ENCODE peak calls at places on chromosomes 4 and X, in nine cellular contexts. One of them, this sample, is unnamed.
A peak's percentile ranks its signal among the peaks of the same experiment; 100 is the strongest.

GRCh38 chrX:67614414-67614813 is 70.6 kb downstream of the AR start:
- DNase-seq in AG04450: no peak
- DNase-seq in CD8-positive, alpha-beta T cell: no peak
- DNase-seq in upper lobe of right lung: no peak
- DNase-seq in lower lobe of right lung: no peak
- DNase-seq in cardiac fibroblast: peak; percentile 53
- DNase-seq in NB4: no peak
- DNase-seq in breast epithelium: no peak
- DNase-seq in pancreas: no peak
- DNase-seq in this sample: no peak

GRCh38 chr4:38621004-38621684 is 42.9 kb upstream of the KLF3 start:
- DNase-seq in pancreas: peak; percentile 15
- DNase-seq in breast epithelium: no peak
- DNase-seq in upper lobe of right lung: no peak
- DNase-seq in cardiac fibroblast: peak; percentile 89
- DNase-seq in NB4: peak; percentile 89
- DNase-seq in CD8-positive, alpha-beta T cell: no peak
- DNase-seq in AG04450: peak; percentile 62
- DNase-seq in lower lobe of right lung: no peak
- DNase-seq in this sample: no peak

GRCh38 chr4:107472265-107472948 is 247.6 kb downstream of the PAPSS1 start:
- DNase-seq in AG04450: no peak
- DNase-seq in lower lobe of right lung: no peak
- DNase-seq in upper lobe of right lung: no peak
- DNase-seq in cardiac fibroblast: no peak
- DNase-seq in CD8-positive, alpha-beta T cell: no peak
- DNase-seq in pancreas: no peak
- DNase-seq in NB4: no peak
- DNase-seq in breast epithelium: no peak
- DNase-seq in this sample: no peak

GRCh38 chrX:110741213-110741796 is 54.3 kb downstream of the CHRDL1 start:
- DNase-seq in breast epithelium: no peak
- DNase-seq in cardiac fibroblast: peak; percentile 29
- DNase-seq in lower lobe of right lung: no peak
- DNase-seq in CD8-positive, alpha-beta T cell: no peak
- DNase-seq in AG04450: no peak
- DNase-seq in NB4: no peak
- DNase-seq in upper lobe of right lung: no peak
- DNase-seq in pancreas: no peak
- DNase-seq in this sample: no peak

GRCh38 chr4:105666693-105667092 is 41.8 kb downstream of the INTS12 start:
- DNase-seq in upper lobe of right lung: no peak
- DNase-seq in lower lobe of right lung: no peak
- DNase-seq in cardiac fibroblast: peak; percentile 57
- DNase-seq in pancreas: no peak
- DNase-seq in NB4: peak; percentile 37
- DNase-seq in AG04450: no peak
- DNase-seq in breast epithelium: no peak
- DNase-seq in CD8-positive, alpha-beta T cell: no peak
- DNase-seq in this sample: peak; percentile 18

GRCh38 chrX:72430405-72430968 is 124.8 kb upstream of the CITED1 start:
- DNase-seq in cardiac fibroblast: peak; percentile 9
- DNase-seq in upper lobe of right lung: no peak
- DNase-seq in CD8-positive, alpha-beta T cell: no peak
- DNase-seq in lower lobe of right lung: no peak
- DNase-seq in AG04450: no peak
- DNase-seq in pancreas: no peak
- DNase-seq in NB4: no peak
- DNase-seq in breast epithelium: no peak
- DNase-seq in this sample: no peak

GRCh38 chr4:121140712-121141111 is 23.4 kb downstream of the TNIP3 start:
- DNase-seq in AG04450: no peak
- DNase-seq in lower lobe of right lung: no peak
- DNase-seq in breast epithelium: no peak
- DNase-seq in upper lobe of right lung: no peak
- DNase-seq in CD8-positive, alpha-beta T cell: no peak
- DNase-seq in NB4: no peak
- DNase-seq in pancreas: no peak
- DNase-seq in cardiac fibroblast: peak; percentile 66
- DNase-seq in this sample: peak; percentile 29

GRCh38 chr4:8907596-8908205 is 36.1 kb upstream of the HMX1 start:
- DNase-seq in upper lobe of right lung: peak; percentile 57
- DNase-seq in pancreas: no peak
- DNase-seq in breast epithelium: no peak
- DNase-seq in CD8-positive, alpha-beta T cell: no peak
- DNase-seq in AG04450: no peak
- DNase-seq in NB4: no peak
- DNase-seq in cardiac fibroblast: no peak
- DNase-seq in lower lobe of right lung: peak; percentile 35
- DNase-seq in this sample: no peak

GRCh38 chr4:6142935-6143602 is 57.3 kb downstream of the JAKMIP1 start:
- DNase-seq in NB4: no peak
- DNase-seq in CD8-positive, alpha-beta T cell: no peak
- DNase-seq in cardiac fibroblast: no peak
- DNase-seq in upper lobe of right lung: peak; percentile 28
- DNase-seq in breast epithelium: no peak
- DNase-seq in lower lobe of right lung: no peak
- DNase-seq in pancreas: no peak
- DNase-seq in AG04450: no peak
- DNase-seq in this sample: no peak

GRCh38 chr4:24988776-24989175 is 42.0 kb downstream of the LGI2 start:
- DNase-seq in AG04450: no peak
- DNase-seq in CD8-positive, alpha-beta T cell: no peak
- DNase-seq in cardiac fibroblast: peak; percentile 64
- DNase-seq in NB4: peak; percentile 64
- DNase-seq in upper lobe of right lung: no peak
- DNase-seq in pancreas: no peak
- DNase-seq in lower lobe of right lung: no peak
- DNase-seq in breast epithelium: no peak
- DNase-seq in this sample: no peak

GRCh38 chrX:136162827-136163427 is 15.6 kb downstream of the FHL1 start:
- DNase-seq in AG04450: no peak
- DNase-seq in upper lobe of right lung: no peak
- DNase-seq in lower lobe of right lung: peak; percentile 50
- DNase-seq in pancreas: no peak
- DNase-seq in NB4: peak; percentile 52
- DNase-seq in breast epithelium: no peak
- DNase-seq in CD8-positive, alpha-beta T cell: peak; percentile 33
- DNase-seq in cardiac fibroblast: peak; percentile 63
- DNase-seq in this sample: no peak

GRCh38 chr4:162056947-162057346 is 106.9 kb downstream of the FSTL5 start:
- DNase-seq in breast epithelium: no peak
- DNase-seq in AG04450: no peak
- DNase-seq in cardiac fibroblast: no peak
- DNase-seq in pancreas: no peak
- DNase-seq in CD8-positive, alpha-beta T cell: no peak
- DNase-seq in upper lobe of right lung: no peak
- DNase-seq in NB4: no peak
- DNase-seq in lower lobe of right lung: no peak
- DNase-seq in this sample: no peak

GRCh38 chr4:110621839-110622751 is 782 bp downstream of the PITX2 start:
- DNase-seq in NB4: no peak
- DNase-seq in lower lobe of right lung: no peak
- DNase-seq in pancreas: no peak
- DNase-seq in cardiac fibroblast: no peak
- DNase-seq in breast epithelium: no peak
- DNase-seq in CD8-positive, alpha-beta T cell: no peak
- DNase-seq in upper lobe of right lung: no peak
- DNase-seq in AG04450: no peak
- DNase-seq in this sample: no peak

GRCh38 chr4:110623710-110624015 is 786 bp upstream of the PITX2 start:
- DNase-seq in CD8-positive, alpha-beta T cell: no peak
- DNase-seq in lower lobe of right lung: no peak
- DNase-seq in AG04450: no peak
- DNase-seq in cardiac fibroblast: no peak
- DNase-seq in breast epithelium: no peak
- DNase-seq in pancreas: no peak
- DNase-seq in NB4: no peak
- DNase-seq in upper lobe of right lung: no peak
- DNase-seq in this sample: no peak

GRCh38 chr4:110624016-110624770 is 1.3 kb upstream of the PITX2 start:
- DNase-seq in cardiac fibroblast: no peak
- DNase-seq in NB4: no peak
- DNase-seq in upper lobe of right lung: no peak
- DNase-seq in pancreas: no peak
- DNase-seq in AG04450: no peak
- DNase-seq in breast epithelium: no peak
- DNase-seq in CD8-positive, alpha-beta T cell: no peak
- DNase-seq in lower lobe of right lung: no peak
- DNase-seq in this sample: no peak

GRCh38 chr4:110621328-110621812 is 1.5 kb downstream of the PITX2 start:
- DNase-seq in lower lobe of right lung: no peak
- DNase-seq in breast epithelium: no peak
- DNase-seq in CD8-positive, alpha-beta T cell: no peak
- DNase-seq in upper lobe of right lung: no peak
- DNase-seq in NB4: no peak
- DNase-seq in cardiac fibroblast: no peak
- DNase-seq in pancreas: no peak
- DNase-seq in AG04450: no peak
- DNase-seq in this sample: no peak

DNA sequence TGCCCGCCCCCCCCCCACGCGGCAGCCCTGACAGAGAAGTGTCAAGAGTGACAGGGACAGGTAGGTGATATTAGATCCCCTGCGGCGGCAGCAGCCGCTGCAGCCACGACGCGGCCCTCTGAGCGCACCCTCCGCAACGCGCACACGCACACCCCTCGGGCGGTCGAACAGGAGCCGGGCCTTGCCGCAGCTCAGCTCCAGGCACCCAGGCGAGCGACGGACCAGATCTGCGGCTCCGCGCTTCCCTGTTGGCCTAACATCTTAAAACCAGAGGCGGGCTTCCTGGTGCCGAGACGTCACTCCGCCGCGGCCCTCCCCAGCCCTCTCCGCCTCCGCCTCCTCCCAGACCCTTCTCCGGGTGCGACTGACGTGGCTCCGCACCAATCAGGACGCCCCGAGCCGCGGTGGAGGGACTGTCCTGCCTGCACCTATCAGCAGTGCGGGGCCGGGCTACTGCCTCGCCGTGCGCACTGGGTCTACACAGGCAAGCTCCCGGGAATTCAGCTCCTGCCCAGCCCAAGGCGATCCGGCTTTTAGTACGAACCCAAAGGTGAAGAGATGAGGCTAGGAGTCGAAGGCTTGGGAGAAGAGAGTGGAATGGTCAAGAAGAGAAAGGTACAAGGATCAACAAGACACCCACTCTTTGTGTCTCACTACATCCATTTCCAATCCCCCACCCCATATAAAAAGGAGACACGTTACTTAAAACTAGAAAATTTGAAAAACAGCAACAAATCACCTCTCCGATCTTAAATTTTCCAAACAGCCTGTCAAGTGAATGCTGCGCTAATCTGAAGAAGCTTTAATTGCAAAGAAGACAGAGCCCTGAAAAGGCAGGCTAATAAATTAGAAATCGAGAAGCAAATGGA is at the start of gene PITX2:
- DNase-seq in breast epithelium: peak; percentile 61
- DNase-seq in pancreas: peak; percentile 62
- DNase-seq in AG04450: peak; percentile 57
- DNase-seq in lower lobe of right lung: peak; percentile 68
- DNase-seq in CD8-positive, alpha-beta T cell: no peak
- DNase-seq in cardiac fibroblast: peak; percentile 95
- DNase-seq in upper lobe of right lung: peak; percentile 80
- DNase-seq in NB4: no peak
- DNase-seq in this sample: peak; percentile 50
- H3K4me3 ChIP-seq in breast epithelium: peak within 1 kb of the TSS; percentile 70
- H3K4me3 ChIP-seq in pancreas: no peak within 1 kb of the TSS
- H3K4me3 ChIP-seq in AG04450: peak within 1 kb of the TSS; percentile 56
- H3K4me3 ChIP-seq in lower lobe of right lung: peak within 1 kb of the TSS; percentile 43
- H3K4me3 ChIP-seq in CD8-positive, alpha-beta T cell: peak within 1 kb of the TSS; percentile 37
- H3K4me3 ChIP-seq in cardiac fibroblast: peak within 1 kb of the TSS; percentile 50
- H3K4me3 ChIP-seq in upper lobe of right lung: peak within 1 kb of the TSS; percentile 36
- H3K4me3 ChIP-seq in NB4: no peak within 1 kb of the TSS
- H3K4me3 ChIP-seq in this sample: peak within 1 kb of the TSS; percentile 28

DNA sequence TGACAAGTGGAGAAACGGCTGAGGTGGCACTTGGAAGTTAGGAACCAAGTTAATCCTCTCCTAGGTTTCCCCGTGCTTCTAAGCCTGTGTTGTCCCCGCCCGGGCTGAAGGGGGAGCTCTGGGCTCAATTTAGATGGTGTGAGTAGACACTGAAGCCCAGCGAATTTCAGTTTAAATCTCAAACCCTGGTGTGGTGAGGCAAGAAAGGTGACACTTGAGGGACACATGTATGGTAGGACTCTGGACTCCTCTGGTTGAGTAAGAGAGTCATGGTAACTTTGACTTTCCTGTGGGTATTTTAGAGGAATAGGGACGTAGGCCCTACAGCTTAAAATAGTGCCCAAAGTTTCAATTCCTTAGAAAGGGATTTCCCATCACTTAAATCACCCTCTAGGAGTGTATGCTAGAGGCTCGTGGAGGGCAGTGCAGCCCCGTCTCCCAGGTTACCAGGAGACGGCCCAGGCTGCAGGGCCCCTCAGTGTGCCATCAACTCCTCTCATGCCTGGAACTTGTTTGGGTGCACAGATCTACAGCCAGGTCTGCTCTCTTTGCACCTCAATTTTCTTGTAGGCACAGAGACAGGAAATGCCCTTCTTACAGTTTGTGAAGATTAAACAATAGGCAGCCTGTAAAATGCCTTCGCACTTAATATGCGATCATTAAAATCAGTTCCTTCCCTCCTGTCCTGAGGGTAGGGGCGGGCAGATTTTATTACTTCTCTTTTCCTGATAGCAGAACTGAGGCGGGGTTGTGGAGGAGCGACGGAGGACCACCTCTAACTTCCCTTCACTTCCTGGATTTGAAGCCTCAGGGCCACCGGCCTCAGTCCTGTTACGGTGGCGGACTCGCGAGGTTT is 23.9 kb downstream of the HAND2 start:
- DNase-seq in breast epithelium: no peak
- DNase-seq in lower lobe of right lung: no peak
- DNase-seq in AG04450: no peak
- DNase-seq in NB4: peak; percentile 76
- DNase-seq in CD8-positive, alpha-beta T cell: no peak
- DNase-seq in pancreas: no peak
- DNase-seq in upper lobe of right lung: no peak
- DNase-seq in cardiac fibroblast: peak; percentile 78
- DNase-seq in this sample: no peak
- TF ChIP-seq CTCF in breast epithelium: no peak
- TF ChIP-seq CTCF in lower lobe of right lung: peak; percentile 60
- TF ChIP-seq CTCF in AG04450: peak; percentile 85
- TF ChIP-seq CTCF in NB4: peak; percentile 90
- TF ChIP-seq CTCF in CD8-positive, alpha-beta T cell: peak; percentile 44
- TF ChIP-seq CTCF in pancreas: peak; percentile 48
- TF ChIP-seq CTCF in upper lobe of right lung: peak; percentile 54
- TF ChIP-seq CTCF in cardiac fibroblast: peak; percentile 90
- TF ChIP-seq CTCF in this sample: peak; percentile 59

GRCh38 chr4:1209821-1210220 is 37.4 kb upstream of the SPON2 start:
- DNase-seq in NB4: no peak
- DNase-seq in pancreas: peak; percentile 26
- DNase-seq in lower lobe of right lung: peak; percentile 62
- DNase-seq in CD8-positive, alpha-beta T cell: peak; percentile 4
- DNase-seq in upper lobe of right lung: peak; percentile 74
- DNase-seq in breast epithelium: no peak
- DNase-seq in AG04450: peak; percentile 55
- DNase-seq in cardiac fibroblast: peak; percentile 94
- DNase-seq in this sample: no peak
- H3K4me3 ChIP-seq in NB4: no peak overlapping the region
- H3K4me3 ChIP-seq in pancreas: no peak overlapping the region
- H3K4me3 ChIP-seq in lower lobe of right lung: no peak overlapping the region
- H3K4me3 ChIP-seq in CD8-positive, alpha-beta T cell: no peak overlapping the region
- H3K4me3 ChIP-seq in upper lobe of right lung: no peak overlapping the region
- H3K4me3 ChIP-seq in breast epithelium: no peak overlapping the region
- H3K4me3 ChIP-seq in AG04450: no peak overlapping the region
- H3K4me3 ChIP-seq in cardiac fibroblast: no peak overlapping the region
- H3K4me3 ChIP-seq in this sample: no peak overlapping the region

GRCh38 chrX:44529315-44529714 is 13.3 kb downstream of the FUNDC1 start:
- DNase-seq in upper lobe of right lung: no peak
- DNase-seq in breast epithelium: no peak
- DNase-seq in pancreas: no peak
- DNase-seq in AG04450: no peak
- DNase-seq in CD8-positive, alpha-beta T cell: no peak
- DNase-seq in cardiac fibroblast: no peak
- DNase-seq in NB4: no peak
- DNase-seq in lower lobe of right lung: no peak
- DNase-seq in this sample: no peak
- TF ChIP-seq CTCF in upper lobe of right lung: no peak
- TF ChIP-seq CTCF in breast epithelium: no peak
- TF ChIP-seq CTCF in pancreas: no peak
- TF ChIP-seq CTCF in AG04450: no peak
- TF ChIP-seq CTCF in CD8-positive, alpha-beta T cell: no peak
- TF ChIP-seq CTCF in cardiac fibroblast: no peak
- TF ChIP-seq CTCF in NB4: no peak
- TF ChIP-seq CTCF in lower lobe of right lung: no peak
- TF ChIP-seq CTCF in this sample: no peak

This sample was measured in astrocyte of the cerebellum.